ENCODE peak calls at places on chromosomes 5 and 9, in five cellular contexts. N is astrocyte of the spinal cord, Y is cardiac fibroblast, K is astrocyte, D is body of pancreas. T is an unnamed sample.

GRCh38 chr5:135688385-135688784 is 109.6 kb upstream of the CXCL14 start:
- DNase-seq in N (no peak), Y (no peak), K (no peak), D (no peak), T (no peak)

GRCh38 chr9:134365791-134366222 is 39.6 kb downstream of the RXRA start:
- DNase-seq in N (peak; percentile 43), Y (peak; percentile 69), K (no peak), D (no peak), T (peak; percentile 69)

GRCh38 chr9:99590879-99591278 is 230.8 kb upstream of the NR4A3 start:
- DNase-seq in N (no peak), Y (no peak), K (no peak), D (no peak), T (no peak)

GRCh38 chr5:150211156-150212030 is 21.5 kb downstream of the SLC6A7 start:
- DNase-seq in N (no peak), Y (no peak), K (no peak), D (peak; percentile 44), T (no peak)

GRCh38 chr5:113199122-113199905 is 222.7 kb downstream of the DCP2 start:
- DNase-seq in N (peak; percentile 49), Y (peak; percentile 72), K (peak; percentile 71), D (no peak), T (no peak)

GRCh38 chr9:94950040-94950732 is 223.7 kb downstream of the AOPEP start:
- DNase-seq in N (no peak), Y (no peak), K (no peak), D (peak; percentile 57), T (no peak)

GRCh38 chr9:128340691-128341434 is 536 bp downstream of the SLC27A4 start:
- DNase-seq in N (no peak), Y (no peak), K (no peak), D (peak; percentile 14), T (no peak)

GRCh38 chr9:32010322-32010721 is 374.1 kb upstream of the ACO1 start:
- DNase-seq in N (no peak), Y (no peak), K (no peak), D (no peak), T (no peak)

GRCh38 chr9:131543141-131543540 is 2.2 kb upstream of the PRRT1B start:
- DNase-seq in N (no peak), Y (no peak), K (no peak), D (no peak), T (no peak)

GRCh38 chr5:28726815-28727214 is 1688.4 kb upstream of the CDH9 start:
- DNase-seq in N (no peak), Y (no peak), K (no peak), D (no peak), T (no peak)

GRCh38 chr9:128555180-128555721 is 2.9 kb downstream of the SPTAN1 start:
- DNase-seq in N (peak; percentile 59), Y (peak; percentile 76), K (peak; percentile 78), D (peak; percentile 20), T (no peak)

GRCh38 chr9:2157277-2158105 is 142.3 kb downstream of the SMARCA2 start:
- DNase-seq in N (peak; percentile 63), Y (peak; percentile 61), K (peak; percentile 67), D (peak; percentile 52), T (no peak)

GRCh38 chr9:100419166-100419565 is 7.8 kb upstream of the MSANTD3 start:
- DNase-seq in N (no peak), Y (no peak), K (no peak), D (no peak), T (no peak)

GRCh38 chr9:114284316-114285060 is 38.4 kb upstream of the ORM1 start:
- DNase-seq in N (no peak), Y (no peak), K (no peak), D (peak; percentile 1), T (no peak)

GRCh38 chr5:160675988-160676387 is 176.0 kb downstream of the ATP10B start:
- DNase-seq in N (no peak), Y (no peak), K (no peak), D (no peak), T (no peak)

GRCh38 chr5:56861893-56862485 is 46.6 kb downstream of the MAP3K1 start:
- DNase-seq in N (no peak), Y (no peak), K (no peak), D (no peak), T (no peak)

GRCh38 chr9:130042931-130043653 is at the start of gene FNBP1:
- DNase-seq in N (peak; percentile 83), Y (peak; percentile 82), K (peak; percentile 62), D (peak; percentile 80), T (no peak)

GRCh38 chr9:110808599-110808980 is 140.0 kb downstream of the MUSK start:
- DNase-seq in N (no peak), Y (no peak), K (no peak), D (no peak), T (no peak)

GRCh38 chr9:96020822-96021615 is 145.5 kb downstream of the ERCC6L2 start:
- DNase-seq in N (peak; percentile 14), Y (peak; percentile 21), K (no peak), D (peak; percentile 40), T (no peak)

GRCh38 chr5:177371705-177372533 is 12.3 kb upstream of the SLC34A1 start:
- DNase-seq in N (no peak), Y (no peak), K (no peak), D (no peak), T (no peak)

GRCh38 chr5:172740483-172741205 is 30.4 kb downstream of the DUSP1 start:
- DNase-seq in N (peak; percentile 94), Y (peak; percentile 96), K (peak; percentile 91), D (peak; percentile 52), T (no peak)

GRCh38 chr9:70229026-70229425 is 29.8 kb upstream of the SMC5 start:
- DNase-seq in N (peak; percentile 13), Y (no peak), K (no peak), D (no peak), T (no peak)

GRCh38 chr9:70228098-70228497 is 30.7 kb upstream of the SMC5 start:
- DNase-seq in N (no peak), Y (no peak), K (no peak), D (peak; percentile 14), T (no peak)

GRCh38 chr9:70232476-70232875 is 26.3 kb upstream of the SMC5 start:
- DNase-seq in N (no peak), Y (no peak), K (no peak), D (no peak), T (no peak)

DNA sequence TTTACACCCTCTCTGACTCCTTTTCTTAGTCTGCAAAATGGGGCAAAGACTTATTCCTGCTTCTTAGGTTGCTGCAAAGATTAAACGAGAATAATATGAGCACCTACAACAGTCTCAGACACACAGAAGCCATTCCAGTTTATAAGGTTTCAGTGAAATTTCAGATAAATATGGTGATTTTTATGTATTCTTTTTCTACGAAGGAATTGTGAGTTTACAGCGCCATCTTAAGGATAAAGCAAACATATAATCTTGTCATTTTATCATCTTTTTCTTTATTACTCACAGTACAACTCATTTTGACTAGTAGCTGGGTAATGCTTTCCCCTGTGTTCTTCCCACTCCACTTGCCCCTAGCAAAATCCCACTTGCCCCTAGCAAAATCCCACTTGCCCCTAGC is 29.2 kb upstream of the SMC5 start:
- DNase-seq in N (peak; percentile 57), Y (peak; percentile 48), K (peak; percentile 12), D (no peak), T (no peak)
- TF ChIP-seq CTCF in N (peak; percentile 28), Y (peak; percentile 30), K (peak; percentile 32), D (no peak), T (peak; percentile 43)

DNA sequence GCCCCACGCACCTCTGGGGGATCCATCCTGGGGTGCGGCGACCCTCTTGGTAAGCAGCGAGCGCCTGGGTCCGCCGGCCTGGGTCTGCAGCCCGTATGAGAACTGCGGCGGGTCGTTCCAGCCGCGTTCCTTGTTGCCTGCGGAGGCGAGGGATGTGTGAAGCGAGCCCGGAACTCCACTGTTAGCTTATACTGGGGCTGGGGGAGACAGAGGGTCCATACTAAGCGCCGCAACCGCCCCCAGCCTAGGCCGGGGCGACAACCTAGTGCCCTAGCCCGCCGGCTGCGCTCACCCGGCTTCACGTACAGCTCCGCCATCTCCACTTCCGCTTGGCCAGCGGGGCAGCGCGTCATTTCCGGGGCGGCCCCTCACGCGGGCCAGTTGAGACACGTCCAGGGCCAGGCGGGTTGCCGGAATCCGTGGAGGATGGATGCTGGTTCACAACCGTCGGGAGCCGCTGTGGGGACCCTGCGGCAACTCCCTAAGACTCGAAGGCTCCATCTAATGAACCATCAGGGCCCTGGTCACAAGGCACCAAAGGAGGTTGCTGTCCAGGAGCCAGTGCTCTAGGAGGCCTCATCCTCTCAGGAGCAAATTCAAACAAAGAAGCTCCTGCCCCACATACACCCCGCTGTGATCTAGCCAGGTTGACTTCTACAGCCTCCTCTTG is at the start of gene SRA1:
- DNase-seq in N (peak; percentile 92), Y (peak; percentile 92), K (peak; percentile 78), D (peak; percentile 93), T (peak; percentile 61)
- H3K4me3 ChIP-seq in N (peak within 1 kb of the TSS; percentile 90), Y (peak within 1 kb of the TSS; percentile 86), K (peak within 1 kb of the TSS; percentile 86), D (peak within 1 kb of the TSS; percentile 75), T (peak within 1 kb of the TSS; percentile 81)

GRCh38 chr9:71004196-71004595 is 117.2 kb downstream of the TRPM3 start:
- DNase-seq in N (no peak), Y (no peak), K (peak; percentile 20), D (no peak), T (no peak)

GRCh38 chr9:71003346-71003745 is 118.1 kb downstream of the TRPM3 start:
- DNase-seq in N (no peak), Y (no peak), K (no peak), D (no peak), T (peak; percentile 11)

GRCh38 chr9:71005456-71005855 is 116.0 kb downstream of the TRPM3 start:
- DNase-seq in N (no peak), Y (no peak), K (no peak), D (no peak), T (no peak)

GRCh38 chr9:70998962-70999361 is 122.5 kb downstream of the TRPM3 start:
- DNase-seq in N (peak; percentile 56), Y (no peak), K (no peak), D (no peak), T (no peak)

GRCh38 chr9:71001780-71002386 is 119.5 kb downstream of the TRPM3 start:
- DNase-seq in N (peak; percentile 25), Y (peak; percentile 60), K (no peak), D (peak; percentile 62), T (peak; percentile 36)
- TF ChIP-seq CTCF in N (peak; percentile 62), Y (peak; percentile 63), K (peak; percentile 53), D (peak; percentile 45), T (peak; percentile 83)

GRCh38 chr5:125202353-125202752 is 455.9 kb upstream of the ZNF608 start:
- DNase-seq in N (no peak), Y (no peak), K (no peak), D (no peak), T (no peak)

GRCh38 chr5:125199968-125200841 is 453.8 kb upstream of the ZNF608 start:
- DNase-seq in N (peak; percentile 20), Y (no peak), K (peak; percentile 18), D (peak; percentile 13), T (no peak)

GRCh38 chr5:125199373-125199772 is 452.9 kb upstream of the ZNF608 start:
- DNase-seq in N (no peak), Y (no peak), K (no peak), D (no peak), T (no peak)

GRCh38 chr5:125203039-125203438 is 456.6 kb upstream of the ZNF608 start:
- DNase-seq in N (no peak), Y (no peak), K (no peak), D (no peak), T (no peak)

DNA sequence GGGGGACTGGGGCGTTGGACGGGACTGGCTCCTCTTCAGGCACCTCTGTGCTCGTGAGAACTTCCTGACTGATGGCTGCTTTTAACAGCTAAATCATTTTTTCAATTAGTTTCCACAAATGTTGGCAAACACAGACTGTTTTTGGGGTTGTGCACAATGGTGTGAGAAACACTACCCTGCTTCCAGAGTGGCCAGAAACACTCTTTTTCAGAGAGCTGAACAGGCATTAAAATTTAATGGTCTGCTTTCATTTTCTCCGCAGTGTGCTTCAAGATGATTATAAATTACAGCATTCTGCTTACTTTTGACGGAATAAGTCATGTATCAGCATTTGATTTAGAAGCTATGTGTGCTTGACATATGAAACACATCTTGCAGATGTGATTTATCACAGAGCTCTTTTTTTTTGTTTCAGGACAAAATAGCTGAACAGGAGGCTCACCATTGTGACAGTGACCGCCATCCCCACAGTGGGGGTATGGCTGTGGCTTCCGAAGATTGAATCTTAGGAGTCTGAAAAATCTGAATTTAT is 454.5 kb upstream of the ZNF608 start:
- DNase-seq in N (no peak), Y (no peak), K (no peak), D (no peak), T (no peak)
- H3K4me3 ChIP-seq in N (peak overlapping the region; percentile 37), Y (peak overlapping the region; percentile 33), K (peak overlapping the region; percentile 45), D (no peak overlapping the region), T (no peak overlapping the region)

T was measured in LNCaP clone FGC.